ENCODE peak calls at places on chromosomes 4 and X, in seven cellular contexts. M is foreskin fibroblast, P is cardiac fibroblast, H is pancreas, B is sigmoid colon, W is stomach, Z is lower lobe of right lung. L is an unnamed sample.

GRCh38 chr4:185656467-185656890 is 121.2 kb upstream of the PDLIM3 start:
- DNase-seq in M (no peak), P (peak; percentile 71), H (peak; percentile 56), B (peak; percentile 90), W (peak; percentile 60), Z (no peak), L (no peak)

GRCh38 chr4:102438396-102438795 is 62.8 kb upstream of the NFKB1 start:
- DNase-seq in M (no peak), P (peak; percentile 89), H (no peak), B (no peak), W (no peak), Z (no peak), L (no peak)

GRCh38 chrX:49257074-49257790 is 7.3 kb downstream of the FOXP3 start:
- DNase-seq in M (no peak), P (no peak), H (no peak), B (no peak), W (no peak), Z (no peak), L (no peak)

GRCh38 chrX:15356444-15356843 is 21.1 kb upstream of the PIGA start:
- DNase-seq in M (no peak), P (peak; percentile 74), H (no peak), B (no peak), W (no peak), Z (no peak), L (no peak)

GRCh38 chrX:136210806-136211205 is 40.4 kb downstream of the MAP7D3 start:
- DNase-seq in M (no peak), P (no peak), H (no peak), B (no peak), W (no peak), Z (no peak), L (no peak)

GRCh38 chr4:94567811-94568210 is 116.1 kb downstream of the PDLIM5 start:
- DNase-seq in M (no peak), P (no peak), H (no peak), B (no peak), W (no peak), Z (no peak), L (no peak)

GRCh38 chr4:139600662-139601061 is 44.6 kb upstream of the SETD7 start:
- DNase-seq in M (no peak), P (no peak), H (no peak), B (no peak), W (no peak), Z (no peak), L (no peak)

GRCh38 chrX:103442536-103442901 is 66.2 kb downstream of the BEX3 start:
- DNase-seq in M (no peak), P (peak; percentile 84), H (no peak), B (no peak), W (no peak), Z (no peak), L (no peak)

GRCh38 chr4:59945716-59946115 is 1254.4 kb upstream of the ADGRL3 start:
- DNase-seq in M (no peak), P (no peak), H (no peak), B (no peak), W (no peak), Z (no peak), L (no peak)

GRCh38 chr4:31199644-31200043 is 479.5 kb downstream of the PCDH7 start:
- DNase-seq in M (no peak), P (no peak), H (no peak), B (no peak), W (no peak), Z (no peak), L (no peak)

GRCh38 chr4:166538491-166539005 is 665.5 kb downstream of the TLL1 start:
- DNase-seq in M (no peak), P (peak; percentile 42), H (no peak), B (no peak), W (no peak), Z (no peak), L (no peak)

GRCh38 chr4:8383016-8383415 is 57.5 kb downstream of the ACOX3 start:
- DNase-seq in M (no peak), P (no peak), H (no peak), B (no peak), W (no peak), Z (peak; percentile 32), L (no peak)

GRCh38 chrX:3815896-3816664 is 102.6 kb upstream of the PRKX start:
- DNase-seq in M (peak; percentile 18), P (peak; percentile 23), H (peak; percentile 66), B (peak; percentile 84), W (peak; percentile 67), Z (peak; percentile 67), L (no peak)

GRCh38 chr4:139901516-139902327 is 236.1 kb downstream of the MGST2 start:
- DNase-seq in M (peak; percentile 34), P (no peak), H (no peak), B (no peak), W (no peak), Z (no peak), L (no peak)

GRCh38 chr4:153573881-153574807 is 108.0 kb downstream of the TMEM131L start:
- DNase-seq in M (peak; percentile 75), P (peak; percentile 85), H (peak; percentile 64), B (peak; percentile 84), W (peak; percentile 67), Z (peak; percentile 63), L (peak; percentile 30)

GRCh38 chr4:56149601-56150000 is 200.9 kb downstream of the CEP135 start:
- DNase-seq in M (no peak), P (peak; percentile 68), H (no peak), B (no peak), W (no peak), Z (no peak), L (no peak)

GRCh38 chr4:76430519-76431388 is 4.3 kb upstream of the SHROOM3 start:
- DNase-seq in M (peak; percentile 27), P (peak; percentile 77), H (peak; percentile 29), B (no peak), W (no peak), Z (no peak), L (peak; percentile 12)

GRCh38 chr4:21656832-21657231 is 291.7 kb downstream of the KCNIP4 start:
- DNase-seq in M (peak; percentile 89), P (peak; percentile 82), H (no peak), B (no peak), W (no peak), Z (no peak), L (peak; percentile 27)

GRCh38 chr4:133160853-133161252 is 11.8 kb downstream of the PCDH10 start:
- DNase-seq in M (no peak), P (no peak), H (no peak), B (no peak), W (no peak), Z (no peak), L (no peak)

GRCh38 chr4:160194716-160195115 is 1091.8 kb downstream of the RAPGEF2 start:
- DNase-seq in M (no peak), P (no peak), H (no peak), B (no peak), W (no peak), Z (no peak), L (no peak)

GRCh38 chrX:73850124-73851013 is 287.4 kb downstream of the CHIC1 start:
- DNase-seq in M (no peak), P (peak; percentile 51), H (peak; percentile 56), B (peak; percentile 75), W (peak; percentile 45), Z (no peak), L (no peak)

GRCh38 chr4:40337523-40337922 is 2.4 kb downstream of the CHRNA9 start:
- DNase-seq in M (no peak), P (no peak), H (no peak), B (no peak), W (no peak), Z (no peak), L (no peak)

GRCh38 chr4:86948276-86948675 is 13.5 kb downstream of the AFF1 start:
- DNase-seq in M (no peak), P (no peak), H (no peak), B (no peak), W (no peak), Z (no peak), L (no peak)
- TF ChIP-seq CTCF in M (no peak), P (no peak), H (no peak), B (no peak), W (no peak), Z (no peak), L (no peak)

DNA sequence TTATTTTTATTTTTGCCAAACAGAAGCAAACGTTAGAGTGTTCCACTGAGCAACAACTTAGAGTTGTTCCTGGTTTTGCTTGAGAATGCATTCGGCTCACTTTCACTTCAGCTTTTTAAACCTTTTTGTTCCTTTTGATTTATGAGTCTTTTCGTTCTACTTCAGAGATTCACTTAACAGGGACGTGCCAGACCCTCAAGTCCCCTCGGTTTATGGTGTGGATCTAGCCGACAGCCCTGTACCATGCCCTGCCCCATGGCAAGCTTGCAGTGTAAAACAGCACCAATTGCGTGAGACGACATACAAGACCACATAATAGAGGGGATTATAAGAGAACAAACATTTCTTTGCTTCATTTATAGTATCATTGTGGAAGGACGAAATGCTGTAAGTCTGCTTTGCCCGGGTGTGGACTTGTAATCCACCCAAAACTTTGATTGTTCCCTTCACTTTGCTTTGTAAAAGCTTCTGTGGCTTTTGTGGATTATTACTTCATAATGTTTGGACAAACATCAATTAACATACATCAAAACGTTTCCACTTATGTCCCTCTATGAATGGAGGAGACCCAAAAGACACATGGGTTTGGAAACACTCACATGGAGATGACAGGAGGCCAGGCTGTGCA is 415.3 kb downstream of the SPRY1 start:
- DNase-seq in M (no peak), P (no peak), H (no peak), B (no peak), W (no peak), Z (no peak), L (no peak)
- H3K4me3 ChIP-seq in M (no peak overlapping the region), P (no peak overlapping the region), H (no peak overlapping the region), B (no peak overlapping the region), W (no peak overlapping the region), Z (peak overlapping the region; percentile 20), L (no peak overlapping the region)

DNA sequence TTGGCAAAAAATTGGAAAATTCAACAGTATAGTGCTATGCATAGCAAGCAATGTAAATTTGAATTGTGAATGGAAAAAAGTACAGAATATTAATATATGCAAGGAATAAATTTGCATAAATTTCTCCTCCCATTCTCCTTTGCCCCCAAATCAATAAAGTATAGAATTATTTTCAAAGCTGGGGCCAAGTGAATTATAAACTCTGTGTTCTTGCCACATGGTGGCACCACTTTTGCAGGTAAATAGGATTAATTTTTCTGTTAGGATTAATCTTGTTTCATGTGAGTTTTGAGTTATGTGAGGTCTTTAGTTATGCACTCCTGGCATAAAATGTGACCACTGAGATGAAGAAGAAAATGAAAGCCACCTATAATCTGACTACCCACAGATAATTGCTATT is 19.9 kb downstream of the COPS4 start:
- DNase-seq in M (no peak), P (peak; percentile 35), H (no peak), B (no peak), W (no peak), Z (no peak), L (no peak)
- TF ChIP-seq CTCF in M (peak; percentile 32), P (no peak), H (no peak), B (peak; percentile 11), W (no peak), Z (peak; percentile 10), L (peak; percentile 40)

DNA sequence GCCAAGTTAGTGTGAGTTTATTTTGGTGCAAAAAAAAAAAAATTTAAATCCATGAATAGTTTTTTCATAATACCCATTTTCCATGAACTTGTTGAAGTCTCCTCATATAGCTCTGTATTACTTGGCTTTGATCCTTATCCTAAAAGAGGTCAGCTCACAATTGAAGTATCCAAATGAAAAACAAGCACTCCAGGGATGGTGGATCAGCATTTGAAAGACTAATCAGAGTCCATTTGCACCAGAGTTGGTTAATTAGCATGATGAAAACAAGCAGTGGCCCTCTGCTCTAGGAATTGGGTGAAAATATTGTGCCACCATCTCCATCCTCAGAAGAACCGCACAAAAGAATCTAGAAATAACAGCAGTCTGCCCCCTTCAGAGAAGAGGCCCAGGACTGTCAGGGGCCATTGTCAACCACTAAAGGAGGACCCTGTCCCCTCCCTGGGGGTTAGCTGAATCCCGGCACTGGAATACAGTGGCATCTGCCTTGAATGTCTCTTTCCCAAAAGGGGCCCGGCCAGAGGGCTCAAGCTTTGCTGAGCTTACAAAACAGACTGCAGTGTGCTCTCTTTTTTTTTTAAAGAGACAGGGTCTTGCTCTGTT is 24.7 kb downstream of the SH3KBP1 start:
- DNase-seq in M (no peak), P (no peak), H (no peak), B (no peak), W (no peak), Z (no peak), L (no peak)
- H3K4me3 ChIP-seq in M (no peak overlapping the region), P (no peak overlapping the region), H (no peak overlapping the region), B (no peak overlapping the region), W (no peak overlapping the region), Z (no peak overlapping the region), L (no peak overlapping the region)

L was measured in BJ.